ENCODE peak calls at places on chromosomes 2 and 18, in eight cellular contexts. One of them, this sample, is unnamed.
A peak's percentile ranks its signal among the peaks of the same experiment; 100 is the strongest.

GRCh38 chr2:239773377-239774141 is 251.6 kb downstream of the NDUFA10 start:
- DNase-seq in CD8-positive, alpha-beta T cell: no peak
- DNase-seq in cardiac septum: no peak
- DNase-seq in left cardiac atrium: no peak
- DNase-seq in GM12865: no peak
- DNase-seq in NCI-H2029: no peak
- DNase-seq in stimulated activated CD8-positive, alpha-beta memory T cell treated with anti-CD3 and anti-CD28 coated beads, Interleukin-12 subunit alpha, Interleukin-12 subunit beta, amount 100 ng/mL, for 1 hour: no peak
- DNase-seq in stimulated activated CD4-positive, alpha-beta T cell treated with anti-CD3 and anti-CD28 coated beads, Interleukin-2, amount 100 ng/mL, for 48 hours: no peak
- DNase-seq in this sample: no peak

GRCh38 chr2:88016948-88017779 is 817 bp upstream of the RNU2-63P start:
- DNase-seq in stimulated activated CD8-positive, alpha-beta memory T cell treated with anti-CD3 and anti-CD28 coated beads, Interleukin-12 subunit alpha, Interleukin-12 subunit beta, amount 100 ng/mL, for 1 hour: peak; percentile 37
- DNase-seq in CD8-positive, alpha-beta T cell: no peak
- DNase-seq in left cardiac atrium: peak; percentile 38
- DNase-seq in cardiac septum: no peak
- DNase-seq in NCI-H2029: peak; percentile 31
- DNase-seq in GM12865: peak; percentile 78
- DNase-seq in stimulated activated CD4-positive, alpha-beta T cell treated with anti-CD3 and anti-CD28 coated beads, Interleukin-2, amount 100 ng/mL, for 48 hours: peak; percentile 41
- DNase-seq in this sample: no peak

GRCh38 chr2:237980751-237981150 is 13.9 kb downstream of the UBE2F start:
- DNase-seq in GM12865: no peak
- DNase-seq in stimulated activated CD8-positive, alpha-beta memory T cell treated with anti-CD3 and anti-CD28 coated beads, Interleukin-12 subunit alpha, Interleukin-12 subunit beta, amount 100 ng/mL, for 1 hour: no peak
- DNase-seq in NCI-H2029: no peak
- DNase-seq in stimulated activated CD4-positive, alpha-beta T cell treated with anti-CD3 and anti-CD28 coated beads, Interleukin-2, amount 100 ng/mL, for 48 hours: no peak
- DNase-seq in cardiac septum: no peak
- DNase-seq in CD8-positive, alpha-beta T cell: no peak
- DNase-seq in left cardiac atrium: no peak
- DNase-seq in this sample: no peak

GRCh38 chr18:22300665-22301636 is 116.8 kb downstream of the CTAGE1 start:
- DNase-seq in cardiac septum: no peak
- DNase-seq in CD8-positive, alpha-beta T cell: no peak
- DNase-seq in NCI-H2029: no peak
- DNase-seq in stimulated activated CD8-positive, alpha-beta memory T cell treated with anti-CD3 and anti-CD28 coated beads, Interleukin-12 subunit alpha, Interleukin-12 subunit beta, amount 100 ng/mL, for 1 hour: no peak
- DNase-seq in GM12865: no peak
- DNase-seq in left cardiac atrium: no peak
- DNase-seq in stimulated activated CD4-positive, alpha-beta T cell treated with anti-CD3 and anti-CD28 coated beads, Interleukin-2, amount 100 ng/mL, for 48 hours: no peak
- DNase-seq in this sample: no peak

GRCh38 chr2:185128331-185128730 is 530.0 kb downstream of the ZNF804A start:
- DNase-seq in left cardiac atrium: no peak
- DNase-seq in stimulated activated CD8-positive, alpha-beta memory T cell treated with anti-CD3 and anti-CD28 coated beads, Interleukin-12 subunit alpha, Interleukin-12 subunit beta, amount 100 ng/mL, for 1 hour: no peak
- DNase-seq in NCI-H2029: no peak
- DNase-seq in CD8-positive, alpha-beta T cell: no peak
- DNase-seq in cardiac septum: no peak
- DNase-seq in stimulated activated CD4-positive, alpha-beta T cell treated with anti-CD3 and anti-CD28 coated beads, Interleukin-2, amount 100 ng/mL, for 48 hours: no peak
- DNase-seq in GM12865: no peak
- DNase-seq in this sample: no peak

GRCh38 chr2:19865151-19865550 is 36.6 kb downstream of the TTC32 start:
- DNase-seq in CD8-positive, alpha-beta T cell: no peak
- DNase-seq in GM12865: peak; percentile 51
- DNase-seq in cardiac septum: no peak
- DNase-seq in stimulated activated CD4-positive, alpha-beta T cell treated with anti-CD3 and anti-CD28 coated beads, Interleukin-2, amount 100 ng/mL, for 48 hours: no peak
- DNase-seq in NCI-H2029: no peak
- DNase-seq in stimulated activated CD8-positive, alpha-beta memory T cell treated with anti-CD3 and anti-CD28 coated beads, Interleukin-12 subunit alpha, Interleukin-12 subunit beta, amount 100 ng/mL, for 1 hour: no peak
- DNase-seq in left cardiac atrium: no peak
- DNase-seq in this sample: no peak

GRCh38 chr2:47070155-47070919 is 84.8 kb downstream of the STPG4 start:
- DNase-seq in CD8-positive, alpha-beta T cell: no peak
- DNase-seq in GM12865: no peak
- DNase-seq in cardiac septum: no peak
- DNase-seq in left cardiac atrium: no peak
- DNase-seq in stimulated activated CD4-positive, alpha-beta T cell treated with anti-CD3 and anti-CD28 coated beads, Interleukin-2, amount 100 ng/mL, for 48 hours: no peak
- DNase-seq in NCI-H2029: no peak
- DNase-seq in stimulated activated CD8-positive, alpha-beta memory T cell treated with anti-CD3 and anti-CD28 coated beads, Interleukin-12 subunit alpha, Interleukin-12 subunit beta, amount 100 ng/mL, for 1 hour: no peak
- DNase-seq in this sample: no peak

GRCh38 chr2:20538308-20539132 is 91.6 kb downstream of the RHOB start:
- DNase-seq in cardiac septum: no peak
- DNase-seq in CD8-positive, alpha-beta T cell: no peak
- DNase-seq in left cardiac atrium: no peak
- DNase-seq in NCI-H2029: peak; percentile 22
- DNase-seq in GM12865: no peak
- DNase-seq in stimulated activated CD8-positive, alpha-beta memory T cell treated with anti-CD3 and anti-CD28 coated beads, Interleukin-12 subunit alpha, Interleukin-12 subunit beta, amount 100 ng/mL, for 1 hour: no peak
- DNase-seq in stimulated activated CD4-positive, alpha-beta T cell treated with anti-CD3 and anti-CD28 coated beads, Interleukin-2, amount 100 ng/mL, for 48 hours: no peak
- DNase-seq in this sample: no peak

GRCh38 chr18:46152436-46152807 is 48.2 kb downstream of the HAUS1 start:
- DNase-seq in cardiac septum: no peak
- DNase-seq in GM12865: no peak
- DNase-seq in stimulated activated CD8-positive, alpha-beta memory T cell treated with anti-CD3 and anti-CD28 coated beads, Interleukin-12 subunit alpha, Interleukin-12 subunit beta, amount 100 ng/mL, for 1 hour: no peak
- DNase-seq in NCI-H2029: peak; percentile 86
- DNase-seq in left cardiac atrium: peak; percentile 56
- DNase-seq in stimulated activated CD4-positive, alpha-beta T cell treated with anti-CD3 and anti-CD28 coated beads, Interleukin-2, amount 100 ng/mL, for 48 hours: no peak
- DNase-seq in CD8-positive, alpha-beta T cell: no peak
- DNase-seq in this sample: no peak